ENCODE peak calls at places on chromosome X, in five cellular contexts. P, Y, X, M and Q are unnamed samples.

GRCh38 chrX:45788941-45789348 is 588.3 kb upstream of the DIPK2B start:
- DNase-seq in P (no peak), Y (no peak), X (no peak), M (no peak), Q (no peak)

GRCh38 chrX:42269186-42269585 is 345.8 kb upstream of the CASK start:
- DNase-seq in P (no peak), Y (no peak), X (no peak), M (no peak), Q (no peak)

GRCh38 chrX:103155201-103155600 is 59.7 kb upstream of the BEX4 start:
- DNase-seq in P (no peak), Y (no peak), X (no peak), M (no peak), Q (no peak)

GRCh38 chrX:75609361-75609760 is 86.5 kb upstream of the ZDHHC15 start:
- DNase-seq in P (no peak), Y (no peak), X (no peak), M (no peak), Q (no peak)

GRCh38 chrX:150197388-150197787 is 165.7 kb upstream of the MAMLD1 start:
- DNase-seq in P (no peak), Y (no peak), X (no peak), M (no peak), Q (no peak)

GRCh38 chrX:139020793-139021192 is 309.3 kb upstream of the FGF13 start:
- DNase-seq in P (no peak), Y (no peak), X (no peak), M (no peak), Q (no peak)

GRCh38 chrX:13487731-13488505 is 81.5 kb upstream of the EGFL6 start:
- DNase-seq in P (peak; percentile 69), Y (peak; percentile 6), X (peak; percentile 48), M (no peak), Q (peak; percentile 35)

GRCh38 chrX:155662297-155662696 is 49.5 kb upstream of the TMLHE start:
- DNase-seq in P (no peak), Y (no peak), X (no peak), M (no peak), Q (no peak)

GRCh38 chrX:150464001-150464400 is 100.9 kb downstream of the MAMLD1 start:
- DNase-seq in P (no peak), Y (no peak), X (no peak), M (no peak), Q (no peak)

GRCh38 chrX:99887918-99888317 is 522.2 kb downstream of the PCDH19 start:
- DNase-seq in P (no peak), Y (no peak), X (no peak), M (no peak), Q (no peak)

GRCh38 chrX:84219551-84219950 is 31.6 kb upstream of the RPS6KA6 start:
- DNase-seq in P (no peak), Y (no peak), X (no peak), M (no peak), Q (no peak)

GRCh38 chrX:6187256-6187655 is 41.4 kb downstream of the NLGN4X start:
- DNase-seq in P (no peak), Y (no peak), X (no peak), M (no peak), Q (no peak)